ENCODE peak calls at places on chromosomes 1 and 21, in eight cellular contexts. One of them, this sample, is unnamed.

GRCh38 chr21:46617267-46618051 is 12.6 kb upstream of the S100B start:
- DNase-seq in CD8-positive, alpha-beta T cell: no peak
- DNase-seq in mammary epithelial cell: no peak
- DNase-seq in ovary: no peak
- DNase-seq in uterus: no peak
- DNase-seq in astrocyte of the spinal cord: peak; percentile 66
- DNase-seq in sigmoid colon: no peak
- DNase-seq in HFF-Myc: no peak
- DNase-seq in this sample: no peak

GRCh38 chr1:151907363-151908139 is 1.8 kb downstream of the THEM4 start:
- DNase-seq in CD8-positive, alpha-beta T cell: no peak
- DNase-seq in mammary epithelial cell: no peak
- DNase-seq in ovary: no peak
- DNase-seq in uterus: no peak
- DNase-seq in astrocyte of the spinal cord: no peak
- DNase-seq in sigmoid colon: no peak
- DNase-seq in HFF-Myc: no peak
- DNase-seq in this sample: no peak

GRCh38 chr1:68107771-68108170 is 57.3 kb upstream of the DIRAS3 start:
- DNase-seq in CD8-positive, alpha-beta T cell: no peak
- DNase-seq in mammary epithelial cell: peak; percentile 75
- DNase-seq in ovary: no peak
- DNase-seq in uterus: no peak
- DNase-seq in astrocyte of the spinal cord: no peak
- DNase-seq in sigmoid colon: no peak
- DNase-seq in HFF-Myc: no peak
- DNase-seq in this sample: no peak

GRCh38 chr1:201882665-201883132 is 6.0 kb upstream of the SHISA4 start:
- DNase-seq in CD8-positive, alpha-beta T cell: no peak
- DNase-seq in mammary epithelial cell: peak; percentile 90
- DNase-seq in ovary: no peak
- DNase-seq in uterus: no peak
- DNase-seq in astrocyte of the spinal cord: peak; percentile 72
- DNase-seq in sigmoid colon: no peak
- DNase-seq in HFF-Myc: peak; percentile 37
- DNase-seq in this sample: no peak

GRCh38 chr1:151888972-151889570 is 20.2 kb downstream of the THEM4 start:
- DNase-seq in CD8-positive, alpha-beta T cell: no peak
- DNase-seq in mammary epithelial cell: no peak
- DNase-seq in ovary: no peak
- DNase-seq in uterus: no peak
- DNase-seq in astrocyte of the spinal cord: no peak
- DNase-seq in sigmoid colon: no peak
- DNase-seq in HFF-Myc: no peak
- DNase-seq in this sample: no peak

GRCh38 chr1:178337091-178337726 is 159.6 kb downstream of the CLEC20A start:
- DNase-seq in CD8-positive, alpha-beta T cell: no peak
- DNase-seq in mammary epithelial cell: no peak
- DNase-seq in ovary: no peak
- DNase-seq in uterus: no peak
- DNase-seq in astrocyte of the spinal cord: no peak
- DNase-seq in sigmoid colon: no peak
- DNase-seq in HFF-Myc: no peak
- DNase-seq in this sample: no peak

GRCh38 chr1:152823291-152823690 is 4.0 kb upstream of the LCE1A start:
- DNase-seq in CD8-positive, alpha-beta T cell: no peak
- DNase-seq in mammary epithelial cell: no peak
- DNase-seq in ovary: no peak
- DNase-seq in uterus: no peak
- DNase-seq in astrocyte of the spinal cord: no peak
- DNase-seq in sigmoid colon: no peak
- DNase-seq in HFF-Myc: no peak
- DNase-seq in this sample: no peak

GRCh38 chr1:198734323-198735008 is 95.6 kb downstream of the PTPRC start:
- DNase-seq in CD8-positive, alpha-beta T cell: no peak
- DNase-seq in mammary epithelial cell: no peak
- DNase-seq in ovary: no peak
- DNase-seq in uterus: no peak
- DNase-seq in astrocyte of the spinal cord: peak; percentile 17
- DNase-seq in sigmoid colon: no peak
- DNase-seq in HFF-Myc: no peak
- DNase-seq in this sample: no peak

GRCh38 chr1:187689137-187689536 is 860.4 kb downstream of the PLA2G4A start:
- DNase-seq in CD8-positive, alpha-beta T cell: no peak
- DNase-seq in mammary epithelial cell: peak; percentile 51
- DNase-seq in ovary: no peak
- DNase-seq in uterus: no peak
- DNase-seq in astrocyte of the spinal cord: peak; percentile 95
- DNase-seq in sigmoid colon: no peak
- DNase-seq in HFF-Myc: no peak
- DNase-seq in this sample: peak; percentile 88

GRCh38 chr1:62561306-62561705 is 36.0 kb upstream of the ANGPTL3 start:
- DNase-seq in CD8-positive, alpha-beta T cell: no peak
- DNase-seq in mammary epithelial cell: no peak
- DNase-seq in ovary: no peak
- DNase-seq in uterus: no peak
- DNase-seq in astrocyte of the spinal cord: no peak
- DNase-seq in sigmoid colon: no peak
- DNase-seq in HFF-Myc: no peak
- DNase-seq in this sample: no peak

GRCh38 chr1:204091787-204092312 is 18.9 kb downstream of the SOX13 start:
- DNase-seq in CD8-positive, alpha-beta T cell: no peak
- DNase-seq in mammary epithelial cell: no peak
- DNase-seq in ovary: no peak
- DNase-seq in uterus: no peak
- DNase-seq in astrocyte of the spinal cord: no peak
- DNase-seq in sigmoid colon: no peak
- DNase-seq in HFF-Myc: no peak
- DNase-seq in this sample: no peak

GRCh38 chr1:162680419-162681126 is 48.3 kb downstream of the DDR2 start:
- DNase-seq in CD8-positive, alpha-beta T cell: no peak
- DNase-seq in mammary epithelial cell: no peak
- DNase-seq in ovary: peak; percentile 40
- DNase-seq in uterus: no peak
- DNase-seq in astrocyte of the spinal cord: no peak
- DNase-seq in sigmoid colon: no peak
- DNase-seq in HFF-Myc: no peak
- DNase-seq in this sample: no peak

GRCh38 chr1:54245501-54245900 is 45.5 kb downstream of the MRPL37 start:
- DNase-seq in CD8-positive, alpha-beta T cell: no peak
- DNase-seq in mammary epithelial cell: no peak
- DNase-seq in ovary: no peak
- DNase-seq in uterus: no peak
- DNase-seq in astrocyte of the spinal cord: peak; percentile 50
- DNase-seq in sigmoid colon: no peak
- DNase-seq in HFF-Myc: no peak
- DNase-seq in this sample: no peak

GRCh38 chr1:112716133-112716720 is 1.1 kb upstream of the PPM1J start:
- DNase-seq in CD8-positive, alpha-beta T cell: peak; percentile 70
- DNase-seq in mammary epithelial cell: peak; percentile 84
- DNase-seq in ovary: peak; percentile 91
- DNase-seq in uterus: peak; percentile 88
- DNase-seq in astrocyte of the spinal cord: peak; percentile 90
- DNase-seq in sigmoid colon: peak; percentile 94
- DNase-seq in HFF-Myc: peak; percentile 76
- DNase-seq in this sample: peak; percentile 87

GRCh38 chr1:184883304-184883815 is 90.9 kb downstream of the NIBAN1 start:
- DNase-seq in CD8-positive, alpha-beta T cell: no peak
- DNase-seq in mammary epithelial cell: no peak
- DNase-seq in ovary: no peak
- DNase-seq in uterus: no peak
- DNase-seq in astrocyte of the spinal cord: no peak
- DNase-seq in sigmoid colon: no peak
- DNase-seq in HFF-Myc: no peak
- DNase-seq in this sample: no peak

GRCh38 chr1:12552951-12553921 is 64.8 kb downstream of the DHRS3 start:
- DNase-seq in CD8-positive, alpha-beta T cell: no peak
- DNase-seq in mammary epithelial cell: no peak
- DNase-seq in ovary: no peak
- DNase-seq in uterus: no peak
- DNase-seq in astrocyte of the spinal cord: no peak
- DNase-seq in sigmoid colon: peak; percentile 67
- DNase-seq in HFF-Myc: no peak
- DNase-seq in this sample: no peak

GRCh38 chr1:236465231-236465958 is 58.4 kb upstream of the LGALS8 start:
- DNase-seq in CD8-positive, alpha-beta T cell: no peak
- DNase-seq in mammary epithelial cell: peak; percentile 8
- DNase-seq in ovary: no peak
- DNase-seq in uterus: no peak
- DNase-seq in astrocyte of the spinal cord: no peak
- DNase-seq in sigmoid colon: no peak
- DNase-seq in HFF-Myc: no peak
- DNase-seq in this sample: no peak

GRCh38 chr1:210440081-210440480 is 111.4 kb downstream of the HHAT start:
- DNase-seq in CD8-positive, alpha-beta T cell: no peak
- DNase-seq in mammary epithelial cell: no peak
- DNase-seq in ovary: no peak
- DNase-seq in uterus: no peak
- DNase-seq in astrocyte of the spinal cord: no peak
- DNase-seq in sigmoid colon: no peak
- DNase-seq in HFF-Myc: no peak
- DNase-seq in this sample: no peak

GRCh38 chr1:91948097-91948496 is 1.1 kb upstream of the BRDT start:
- DNase-seq in CD8-positive, alpha-beta T cell: no peak
- DNase-seq in mammary epithelial cell: no peak
- DNase-seq in ovary: no peak
- DNase-seq in uterus: no peak
- DNase-seq in astrocyte of the spinal cord: no peak
- DNase-seq in sigmoid colon: no peak
- DNase-seq in HFF-Myc: no peak
- DNase-seq in this sample: no peak

GRCh38 chr1:63777965-63778880 is 4.4 kb downstream of the ROR1 start:
- DNase-seq in CD8-positive, alpha-beta T cell: no peak
- DNase-seq in mammary epithelial cell: no peak
- DNase-seq in ovary: no peak
- DNase-seq in uterus: no peak
- DNase-seq in astrocyte of the spinal cord: no peak
- DNase-seq in sigmoid colon: no peak
- DNase-seq in HFF-Myc: no peak
- DNase-seq in this sample: no peak

GRCh38 chr1:225228871-225229303 is 199.0 kb downstream of the LBR start:
- DNase-seq in CD8-positive, alpha-beta T cell: no peak
- DNase-seq in mammary epithelial cell: no peak
- DNase-seq in ovary: no peak
- DNase-seq in uterus: no peak
- DNase-seq in astrocyte of the spinal cord: no peak
- DNase-seq in sigmoid colon: no peak
- DNase-seq in HFF-Myc: no peak
- DNase-seq in this sample: no peak

GRCh38 chr21:44736291-44737004 is 25.1 kb upstream of the TSPEAR start:
- DNase-seq in CD8-positive, alpha-beta T cell: no peak
- DNase-seq in mammary epithelial cell: no peak
- DNase-seq in ovary: no peak
- DNase-seq in uterus: no peak
- DNase-seq in astrocyte of the spinal cord: no peak
- DNase-seq in sigmoid colon: no peak
- DNase-seq in HFF-Myc: no peak
- DNase-seq in this sample: no peak

GRCh38 chr1:154567386-154568164 is at the start of gene CHRNB2:
- DNase-seq in CD8-positive, alpha-beta T cell: peak; percentile 57
- DNase-seq in mammary epithelial cell: peak; percentile 56
- DNase-seq in ovary: peak; percentile 70
- DNase-seq in uterus: peak; percentile 69
- DNase-seq in astrocyte of the spinal cord: peak; percentile 26
- DNase-seq in sigmoid colon: peak; percentile 70
- DNase-seq in HFF-Myc: no peak
- DNase-seq in this sample: no peak

DNA sequence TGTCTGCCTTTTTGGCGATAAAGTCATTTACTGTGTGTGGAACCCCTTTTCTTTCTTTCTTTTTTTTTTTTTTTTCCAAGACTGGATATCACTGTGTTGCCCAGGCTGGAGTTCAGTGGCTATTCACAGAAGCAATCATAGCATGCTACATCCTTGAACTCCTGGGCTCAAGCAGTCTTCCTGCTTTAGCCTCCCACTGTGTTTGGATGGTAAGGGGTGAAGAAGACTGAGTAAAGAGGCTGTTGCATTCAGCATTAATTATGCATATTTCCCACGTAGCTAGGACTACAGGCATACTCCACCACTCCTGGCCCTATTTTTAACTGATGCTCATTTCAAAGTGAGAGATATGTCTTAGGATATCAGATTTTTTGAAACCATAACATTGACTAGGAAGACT is 39.5 kb downstream of the PHACTR4 start:
- DNase-seq in CD8-positive, alpha-beta T cell: no peak
- DNase-seq in mammary epithelial cell: no peak
- DNase-seq in ovary: no peak
- DNase-seq in uterus: no peak
- DNase-seq in astrocyte of the spinal cord: no peak
- DNase-seq in sigmoid colon: no peak
- DNase-seq in HFF-Myc: no peak
- DNase-seq in this sample: no peak
- H3K4me3 ChIP-seq in CD8-positive, alpha-beta T cell: no peak overlapping the region
- H3K4me3 ChIP-seq in mammary epithelial cell: no peak overlapping the region
- H3K4me3 ChIP-seq in ovary: no peak overlapping the region
- H3K4me3 ChIP-seq in uterus: no peak overlapping the region
- H3K4me3 ChIP-seq in astrocyte of the spinal cord: no peak overlapping the region
- H3K4me3 ChIP-seq in sigmoid colon: no peak overlapping the region
- H3K4me3 ChIP-seq in HFF-Myc: no peak overlapping the region
- H3K4me3 ChIP-seq in this sample: no peak overlapping the region

DNA sequence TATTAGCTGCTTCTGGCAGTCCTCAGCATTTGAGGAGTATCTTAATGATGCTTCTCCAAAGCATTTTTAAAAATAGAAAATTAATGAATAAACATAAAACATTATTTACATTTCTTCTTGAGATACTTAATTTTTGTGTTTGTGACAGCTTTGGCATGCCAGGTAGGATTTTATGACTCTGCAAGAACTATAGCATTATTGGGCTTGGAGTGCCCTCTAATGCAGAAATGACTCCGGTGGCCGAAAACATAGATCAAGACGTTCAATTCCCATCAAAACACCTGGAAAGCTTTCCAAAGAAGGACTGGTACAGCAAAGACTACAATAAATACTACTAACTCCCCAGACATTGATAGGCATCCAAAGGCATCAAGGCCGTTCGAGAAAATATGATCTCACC is 366.4 kb upstream of the CXADR start:
- DNase-seq in CD8-positive, alpha-beta T cell: no peak
- DNase-seq in mammary epithelial cell: no peak
- DNase-seq in ovary: no peak
- DNase-seq in uterus: no peak
- DNase-seq in astrocyte of the spinal cord: no peak
- DNase-seq in sigmoid colon: no peak
- DNase-seq in HFF-Myc: no peak
- DNase-seq in this sample: no peak
- TF ChIP-seq CTCF in CD8-positive, alpha-beta T cell: no peak
- TF ChIP-seq CTCF in mammary epithelial cell: no peak
- TF ChIP-seq CTCF in ovary: no peak
- TF ChIP-seq CTCF in uterus: no peak
- TF ChIP-seq CTCF in astrocyte of the spinal cord: no peak
- TF ChIP-seq CTCF in sigmoid colon: peak; percentile 9
- TF ChIP-seq CTCF in HFF-Myc: no peak
- TF ChIP-seq CTCF in this sample: peak; percentile 6

GRCh38 chr1:36401602-36402517 is 4.2 kb upstream of the LSM10 start:
- DNase-seq in CD8-positive, alpha-beta T cell: no peak
- DNase-seq in mammary epithelial cell: no peak
- DNase-seq in ovary: no peak
- DNase-seq in uterus: no peak
- DNase-seq in astrocyte of the spinal cord: no peak
- DNase-seq in sigmoid colon: no peak
- DNase-seq in HFF-Myc: no peak
- DNase-seq in this sample: no peak
- H3K4me3 ChIP-seq in CD8-positive, alpha-beta T cell: no peak overlapping the region
- H3K4me3 ChIP-seq in mammary epithelial cell: no peak overlapping the region
- H3K4me3 ChIP-seq in ovary: no peak overlapping the region
- H3K4me3 ChIP-seq in uterus: peak overlapping the region; percentile 6
- H3K4me3 ChIP-seq in astrocyte of the spinal cord: no peak overlapping the region
- H3K4me3 ChIP-seq in sigmoid colon: peak overlapping the region; percentile 23
- H3K4me3 ChIP-seq in HFF-Myc: peak overlapping the region; percentile 19
- H3K4me3 ChIP-seq in this sample: no peak overlapping the region

GRCh38 chr1:160354388-160354985 is 11.3 kb downstream of the NCSTN start:
- DNase-seq in CD8-positive, alpha-beta T cell: no peak
- DNase-seq in mammary epithelial cell: no peak
- DNase-seq in ovary: no peak
- DNase-seq in uterus: no peak
- DNase-seq in astrocyte of the spinal cord: peak; percentile 22
- DNase-seq in sigmoid colon: no peak
- DNase-seq in HFF-Myc: no peak
- DNase-seq in this sample: no peak
- TF ChIP-seq CTCF in CD8-positive, alpha-beta T cell: peak; percentile 30
- TF ChIP-seq CTCF in mammary epithelial cell: peak; percentile 57
- TF ChIP-seq CTCF in ovary: no peak
- TF ChIP-seq CTCF in uterus: no peak
- TF ChIP-seq CTCF in astrocyte of the spinal cord: peak; percentile 72
- TF ChIP-seq CTCF in sigmoid colon: peak; percentile 11
- TF ChIP-seq CTCF in HFF-Myc: peak; percentile 70
- TF ChIP-seq CTCF in this sample: peak; percentile 72